ENCODE peak calls at places on chromosomes 3 and 15, in eight cellular contexts. I is astrocyte of the spinal cord, M is lower lobe of right lung, R is T-helper 1 cell, F is COR-L47, W is GM12865, N is ovary, E is NCI-H774. S is an unnamed sample.

GRCh38 chr3:129485681-129486056 is 42.8 kb upstream of the RHO start:
- DNase-seq in N (peak; percentile 80), F (no peak), W (no peak), M (peak; percentile 87), I (peak; percentile 90), E (no peak), R (no peak), S (peak; percentile 87)

GRCh38 chr3:42032693-42033349 is 58.3 kb upstream of the TRAK1 start:
- DNase-seq in E (peak; percentile 3), I (peak; percentile 94), W (no peak), R (no peak), M (peak; percentile 93), N (peak; percentile 88), F (peak; percentile 69), S (peak; percentile 92)

GRCh38 chr3:168024537-168024941 is 71.2 kb downstream of the GOLIM4 start:
- DNase-seq in F (no peak), R (no peak), N (no peak), M (no peak), I (peak; percentile 95), E (peak; percentile 82), W (no peak), S (no peak)

GRCh38 chr3:114078126-114078525 is 21.6 kb downstream of the QTRT2 start:
- DNase-seq in N (no peak), W (no peak), M (no peak), R (no peak), I (no peak), F (no peak), E (no peak), S (no peak)

GRCh38 chr3:46867550-46867898 is 4.3 kb upstream of the MYL3 start:
- DNase-seq in R (no peak), M (peak; percentile 79), F (no peak), N (peak; percentile 85), W (no peak), I (no peak), E (no peak), S (peak; percentile 89)

GRCh38 chr3:55445551-55445950 is 41.6 kb downstream of the WNT5A start:
- DNase-seq in E (no peak), F (no peak), W (no peak), R (no peak), N (no peak), M (peak; percentile 70), I (no peak), S (no peak)

GRCh38 chr3:187101184-187102072 is 37.9 kb downstream of the RPL39L start:
- DNase-seq in R (peak; percentile 16), E (no peak), F (no peak), I (peak; percentile 81), N (peak; percentile 49), M (peak; percentile 70), W (peak; percentile 51), S (peak; percentile 72)

GRCh38 chr15:62899090-62899493 is 143.5 kb upstream of the TPM1 start:
- DNase-seq in M (no peak), N (no peak), E (no peak), F (no peak), I (no peak), R (no peak), W (no peak), S (no peak)

GRCh38 chr15:60620707-60621106 is 141.8 kb upstream of the ICE2 start:
- DNase-seq in R (no peak), I (peak; percentile 19), N (no peak), F (no peak), W (no peak), M (no peak), E (no peak), S (peak; percentile 64)

GRCh38 chr3:127059032-127059560 is 76.2 kb downstream of the PLXNA1 start:
- DNase-seq in W (no peak), E (no peak), R (no peak), M (no peak), N (no peak), F (no peak), I (no peak), S (no peak)

GRCh38 chr15:33132722-33133345 is 61.7 kb downstream of the FMN1 start:
- DNase-seq in M (no peak), R (no peak), I (peak; percentile 72), E (peak; percentile 8), F (peak; percentile 70), N (no peak), W (peak; percentile 31), S (no peak)

GRCh38 chr3:131988209-131988608 is 46.6 kb downstream of the CPNE4 start:
- DNase-seq in I (no peak), M (no peak), F (no peak), W (no peak), R (no peak), N (no peak), E (no peak), S (no peak)

GRCh38 chr3:157082305-157082981 is 77.5 kb downstream of the CCNL1 start:
- DNase-seq in N (no peak), M (no peak), W (no peak), E (no peak), R (no peak), I (peak; percentile 88), F (no peak), S (no peak)

GRCh38 chr15:52528465-52529288 is at the start of gene MYO5A:
- DNase-seq in W (peak; percentile 91), F (peak; percentile 76), R (peak; percentile 77), N (peak; percentile 57), E (peak; percentile 50), I (peak; percentile 74), M (peak; percentile 84), S (peak; percentile 88)

GRCh38 chr15:75360856-75361255 is 7.6 kb downstream of the MAN2C1 start:
- DNase-seq in M (no peak), F (no peak), R (no peak), E (no peak), N (no peak), W (no peak), I (no peak), S (no peak)